ENCODE peak calls at places on chromosomes 3 and 15, in eight cellular contexts. L, H, Z, E, P, O, C and U are unnamed samples. For H3K27me3 and H3K9me3, the result is how much of the 10 kb centered on the place peaks cover.

GRCh38 chr3:171226794-171227193 is 200.3 kb upstream of the SLC2A2 start:
- DNase-seq in L (no peak), H (no peak), Z (no peak), E (no peak), P (no peak), O (no peak), C (no peak), U (no peak)

GRCh38 chr3:113055201-113055600 is 64.4 kb downstream of the GTPBP8 start:
- DNase-seq in L (no peak), H (no peak), Z (no peak), E (no peak), P (no peak), O (no peak), C (no peak), U (no peak)

GRCh38 chr15:34693053-34693744 is 61.6 kb downstream of the GJD2 start:
- DNase-seq in L (no peak), H (no peak), Z (no peak), E (no peak), P (no peak), O (no peak), C (no peak), U (no peak)

GRCh38 chr3:8441969-8442559 is 59.6 kb upstream of the LMCD1 start:
- DNase-seq in L (no peak), H (no peak), Z (no peak), E (peak), P (peak), O (no peak), C (no peak), U (peak)

GRCh38 chr15:67109141-67110034 is 44.0 kb downstream of the SMAD3 start:
- DNase-seq in L (peak), H (peak), Z (peak), E (peak), P (peak), O (no peak), C (peak), U (no peak)

GRCh38 chr3:98185180-98185579 is 18.7 kb downstream of the OR5H15 start:
- DNase-seq in L (no peak), H (no peak), Z (no peak), E (no peak), P (no peak), O (no peak), C (no peak), U (no peak)

GRCh38 chr15:78261062-78261461 is 3.3 kb upstream of the DNAJA4 start:
- DNase-seq in L (no peak), H (no peak), Z (no peak), E (no peak), P (no peak), O (no peak), C (no peak), U (no peak)

GRCh38 chr3:65851827-65852226 is 186.9 kb downstream of the MAGI1 start:
- DNase-seq in L (no peak), H (no peak), Z (no peak), E (peak), P (no peak), O (no peak), C (no peak), U (no peak)

GRCh38 chr3:52374173-52374572 is 58.1 kb downstream of the DNAH1 start:
- DNase-seq in L (no peak), H (no peak), Z (no peak), E (no peak), P (no peak), O (no peak), C (no peak), U (no peak)

GRCh38 chr3:12716605-12717121 is 42.4 kb downstream of the TMEM40 start:
- DNase-seq in L (no peak), H (no peak), Z (no peak), E (no peak), P (no peak), O (no peak), C (no peak), U (no peak)

GRCh38 chr3:98329392-98330124 is 24.1 kb upstream of the OR5K4 start:
- DNase-seq in L (peak), H (no peak), Z (peak), E (peak), P (no peak), O (no peak), C (peak), U (peak)

GRCh38 chr3:74862501-74862900 is 248.0 kb upstream of the CNTN3 start:
- DNase-seq in L (no peak), H (no peak), Z (no peak), E (no peak), P (no peak), O (no peak), C (no peak), U (no peak)

GRCh38 chr3:137282871-137283270 is 325.1 kb downstream of the IL20RB start:
- DNase-seq in L (no peak), H (no peak), Z (no peak), E (no peak), P (no peak), O (no peak), C (no peak), U (no peak)

GRCh38 chr3:125166581-125166980 is 46.0 kb downstream of the SLC12A8 start:
- DNase-seq in L (no peak), H (no peak), Z (no peak), E (no peak), P (no peak), O (no peak), C (no peak), U (no peak)

DNA sequence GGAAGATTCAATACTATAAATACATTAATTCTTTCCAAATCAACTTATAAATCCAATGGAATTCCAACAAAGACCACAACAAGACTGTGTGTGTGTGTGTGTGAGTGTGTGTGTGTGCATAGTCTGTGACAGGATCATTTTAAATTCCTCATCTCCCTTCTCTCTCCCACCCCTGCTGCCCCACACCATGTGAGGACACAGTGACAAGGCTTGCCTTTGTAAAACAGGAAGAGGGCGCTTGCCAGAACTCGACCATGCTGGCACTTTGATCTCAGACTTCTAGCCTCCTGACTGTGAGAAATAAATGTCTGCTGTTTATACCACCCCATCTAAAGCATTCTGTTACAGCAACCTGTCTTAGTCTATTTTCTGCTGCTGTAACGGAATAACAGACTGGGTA is 99.1 kb downstream of the NSMCE3 start:
- DNase-seq in L (no peak), H (no peak), Z (no peak), E (no peak), P (no peak), O (no peak), C (no peak), U (no peak)
- H3K27me3 ChIP-seq in L (under half), H (under half), Z (under half), E (under half), P (under half), O (under half), C (under half), U (under half)

GRCh38 chr15:40926659-40927496 is 2.3 kb upstream of the DLL4 start:
- DNase-seq in L (no peak), H (no peak), Z (no peak), E (no peak), P (no peak), O (no peak), C (no peak), U (no peak)
- H3K4me3 ChIP-seq in L (no peak), H (no peak), Z (no peak), E (no peak), P (peak), O (peak), C (peak), U (no peak)

GRCh38 chr15:24777307-24777706 is 101.7 kb downstream of the NPAP1 start:
- DNase-seq in L (no peak), H (no peak), Z (no peak), E (no peak), P (no peak), O (no peak), C (no peak), U (no peak)

GRCh38 chr15:24772256-24772655 is 96.7 kb downstream of the NPAP1 start:
- DNase-seq in L (no peak), H (no peak), Z (no peak), E (no peak), P (no peak), O (no peak), C (no peak), U (no peak)

DNA sequence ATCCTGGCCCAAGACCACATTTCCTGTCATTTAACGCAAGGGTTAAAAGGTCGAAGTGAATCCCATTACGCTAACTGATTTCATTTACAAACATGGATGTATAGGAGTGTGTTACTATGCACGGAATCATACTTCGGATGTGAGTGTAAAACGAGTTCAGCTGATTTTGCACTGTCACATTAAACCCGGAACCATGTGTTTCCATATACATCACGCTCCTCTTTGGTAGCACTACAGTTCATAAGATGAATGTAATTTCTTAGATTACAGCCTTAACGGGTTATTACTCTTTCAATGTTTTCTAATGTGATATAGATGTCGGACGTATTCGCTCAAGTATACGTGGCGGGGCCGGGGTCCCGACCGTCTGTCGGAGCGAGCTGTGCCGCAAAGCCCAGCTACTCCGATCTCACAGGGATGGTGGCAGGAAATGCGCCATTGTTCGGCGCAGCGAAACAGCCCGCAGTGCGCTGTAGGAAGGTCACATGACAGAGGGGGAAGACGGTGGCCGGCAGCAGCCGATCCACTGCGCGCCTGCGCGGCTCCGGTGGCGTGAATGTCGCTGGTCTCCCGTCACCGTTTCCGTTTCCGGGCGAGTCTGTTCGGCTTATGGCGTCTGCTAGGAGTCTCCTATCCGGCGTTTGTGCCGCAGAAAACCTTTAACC is 97.3 kb downstream of the NPAP1 start:
- DNase-seq in L (no peak), H (peak), Z (peak), E (peak), P (peak), O (no peak), C (peak), U (no peak)
- H3K9me3 ChIP-seq in L (under half), H (under half), Z (under half), E (under half), P (under half), O (under half), C (under half), U (under half)

GRCh38 chr15:22231603-22232002 is 151.3 kb downstream of the OR4M2 start:
- DNase-seq in L (no peak), H (no peak), Z (no peak), E (no peak), P (no peak), O (no peak), C (no peak), U (no peak)
- H3K27me3 ChIP-seq in L (under half), H (under half), Z (under half), E (under half), P (under half), O (under half), C (under half), U (under half)

GRCh38 chr15:41882689-41883483 is 11.0 kb downstream of the SPTBN5 start:
- DNase-seq in L (no peak), H (peak), Z (peak), E (no peak), P (no peak), O (no peak), C (no peak), U (no peak)

GRCh38 chr15:41881086-41881485 is 12.8 kb downstream of the SPTBN5 start:
- DNase-seq in L (no peak), H (no peak), Z (no peak), E (no peak), P (no peak), O (no peak), C (no peak), U (no peak)

GRCh38 chr15:41883484-41883825 is 10.4 kb downstream of the SPTBN5 start:
- DNase-seq in L (no peak), H (no peak), Z (no peak), E (no peak), P (no peak), O (no peak), C (no peak), U (no peak)

GRCh38 chr15:41881550-41881924 is 12.3 kb downstream of the SPTBN5 start:
- DNase-seq in L (no peak), H (no peak), Z (no peak), E (no peak), P (no peak), O (no peak), C (no peak), U (no peak)

GRCh38 chr15:41881925-41882688 is 11.7 kb downstream of the SPTBN5 start:
- DNase-seq in L (no peak), H (peak), Z (no peak), E (no peak), P (peak), O (no peak), C (peak), U (no peak)
- H3K4me3 ChIP-seq in L (no peak), H (peak), Z (no peak), E (no peak), P (peak), O (peak), C (peak), U (no peak)